ENCODE peak calls at places on chromosomes 5 and 9, in eight cellular contexts. One of them, this sample, is unnamed.

GRCh38 chr9:136854842-136855460 is 2.8 kb downstream of the MAMDC4 start:
- DNase-seq in pancreas: peak
- DNase-seq in neural progenitor cell: no peak
- DNase-seq in AG04450: no peak
- DNase-seq in HL-60: no peak
- DNase-seq in tibial nerve: no peak
- DNase-seq in CD4-positive, alpha-beta T cell: no peak
- DNase-seq in endodermal cell: no peak
- DNase-seq in this sample: no peak

GRCh38 chr9:14908221-14909206 is 1.7 kb downstream of the FREM1 start:
- DNase-seq in CD4-positive, alpha-beta T cell: no peak
- DNase-seq in neural progenitor cell: peak
- DNase-seq in tibial nerve: no peak
- DNase-seq in HL-60: no peak
- DNase-seq in endodermal cell: no peak
- DNase-seq in pancreas: peak
- DNase-seq in AG04450: no peak
- DNase-seq in this sample: no peak

GRCh38 chr5:98816574-98817222 is 43.2 kb downstream of the RGMB start:
- DNase-seq in neural progenitor cell: no peak
- DNase-seq in endodermal cell: no peak
- DNase-seq in AG04450: no peak
- DNase-seq in HL-60: no peak
- DNase-seq in pancreas: peak
- DNase-seq in tibial nerve: no peak
- DNase-seq in CD4-positive, alpha-beta T cell: no peak
- DNase-seq in this sample: peak

GRCh38 chr5:138649316-138649720 is 74.1 kb upstream of the HSPA9 start:
- DNase-seq in neural progenitor cell: peak
- DNase-seq in pancreas: no peak
- DNase-seq in AG04450: no peak
- DNase-seq in HL-60: no peak
- DNase-seq in tibial nerve: no peak
- DNase-seq in CD4-positive, alpha-beta T cell: no peak
- DNase-seq in endodermal cell: peak
- DNase-seq in this sample: no peak

GRCh38 chr5:466661-467310 is 23.8 kb downstream of the EXOC3 start:
- DNase-seq in neural progenitor cell: no peak
- DNase-seq in HL-60: no peak
- DNase-seq in pancreas: peak
- DNase-seq in AG04450: no peak
- DNase-seq in tibial nerve: peak
- DNase-seq in CD4-positive, alpha-beta T cell: no peak
- DNase-seq in endodermal cell: peak
- DNase-seq in this sample: no peak

GRCh38 chr9:97704851-97705250 is 7.7 kb upstream of the XPA start:
- DNase-seq in pancreas: no peak
- DNase-seq in neural progenitor cell: no peak
- DNase-seq in tibial nerve: no peak
- DNase-seq in AG04450: no peak
- DNase-seq in endodermal cell: no peak
- DNase-seq in CD4-positive, alpha-beta T cell: no peak
- DNase-seq in HL-60: no peak
- DNase-seq in this sample: no peak

GRCh38 chr5:32047056-32047455 is 127.1 kb downstream of the GOLPH3 start:
- DNase-seq in HL-60: no peak
- DNase-seq in neural progenitor cell: no peak
- DNase-seq in tibial nerve: no peak
- DNase-seq in AG04450: no peak
- DNase-seq in pancreas: no peak
- DNase-seq in endodermal cell: no peak
- DNase-seq in CD4-positive, alpha-beta T cell: no peak
- DNase-seq in this sample: no peak

GRCh38 chr9:29691758-29692407 is 2118.6 kb upstream of the C9orf72 start:
- DNase-seq in neural progenitor cell: peak
- DNase-seq in AG04450: no peak
- DNase-seq in pancreas: peak
- DNase-seq in CD4-positive, alpha-beta T cell: no peak
- DNase-seq in HL-60: no peak
- DNase-seq in tibial nerve: no peak
- DNase-seq in endodermal cell: peak
- DNase-seq in this sample: no peak

GRCh38 chr5:126274396-126274795 is 148.8 kb upstream of the GRAMD2B start:
- DNase-seq in HL-60: no peak
- DNase-seq in tibial nerve: no peak
- DNase-seq in AG04450: no peak
- DNase-seq in neural progenitor cell: no peak
- DNase-seq in endodermal cell: no peak
- DNase-seq in pancreas: no peak
- DNase-seq in CD4-positive, alpha-beta T cell: no peak
- DNase-seq in this sample: no peak

GRCh38 chr5:14138608-14139540 is 4.3 kb upstream of the TRIO start:
- DNase-seq in AG04450: no peak
- DNase-seq in endodermal cell: no peak
- DNase-seq in pancreas: no peak
- DNase-seq in CD4-positive, alpha-beta T cell: no peak
- DNase-seq in neural progenitor cell: no peak
- DNase-seq in HL-60: no peak
- DNase-seq in tibial nerve: no peak
- DNase-seq in this sample: no peak

GRCh38 chr5:40841068-40841805 is at the start of gene CARD6:
- DNase-seq in CD4-positive, alpha-beta T cell: no peak
- DNase-seq in AG04450: no peak
- DNase-seq in HL-60: peak
- DNase-seq in endodermal cell: no peak
- DNase-seq in pancreas: no peak
- DNase-seq in neural progenitor cell: no peak
- DNase-seq in tibial nerve: no peak
- DNase-seq in this sample: no peak

GRCh38 chr5:7904170-7904569 is 35.2 kb downstream of the MTRR start:
- DNase-seq in HL-60: no peak
- DNase-seq in CD4-positive, alpha-beta T cell: no peak
- DNase-seq in neural progenitor cell: no peak
- DNase-seq in tibial nerve: no peak
- DNase-seq in AG04450: peak
- DNase-seq in endodermal cell: no peak
- DNase-seq in pancreas: no peak
- DNase-seq in this sample: no peak
- H3K27ac ChIP-seq in HL-60: no peak
- H3K27ac ChIP-seq in CD4-positive, alpha-beta T cell: no peak
- H3K27ac ChIP-seq in neural progenitor cell: no peak
- H3K27ac ChIP-seq in tibial nerve: no peak
- H3K27ac ChIP-seq in AG04450: no peak
- H3K27ac ChIP-seq in endodermal cell: no peak
- H3K27ac ChIP-seq in pancreas: no peak
- H3K27ac ChIP-seq in this sample: no peak

DNA sequence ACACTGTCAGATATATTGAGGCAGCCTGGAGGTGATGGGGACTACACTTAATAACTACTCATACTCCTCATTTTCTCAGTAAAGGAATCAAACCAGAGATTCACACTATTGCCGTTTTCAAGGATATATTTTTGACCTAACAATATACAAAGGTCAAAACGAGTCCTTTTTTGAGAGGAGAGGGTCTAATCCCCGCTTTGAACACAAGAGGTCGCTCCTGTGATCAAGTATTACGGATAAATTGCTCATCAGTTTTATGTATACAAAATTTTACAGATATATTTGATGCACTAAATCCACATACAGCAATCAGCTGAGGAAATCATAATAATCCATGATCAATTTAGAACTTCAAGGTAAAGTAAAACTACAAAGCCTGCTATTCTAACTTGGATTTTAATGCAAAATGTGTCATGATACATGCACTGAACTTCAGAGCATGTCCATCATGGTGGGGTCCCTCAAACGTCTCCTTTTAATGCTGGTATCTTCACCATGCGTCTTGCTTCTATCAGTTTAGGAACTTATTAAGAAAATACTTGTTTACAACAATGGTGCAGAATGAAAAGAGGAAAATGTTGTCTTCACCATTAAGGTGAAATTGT is 2.5 kb upstream of the ISL1 start:
- DNase-seq in CD4-positive, alpha-beta T cell: no peak
- DNase-seq in AG04450: no peak
- DNase-seq in neural progenitor cell: peak
- DNase-seq in pancreas: no peak
- DNase-seq in tibial nerve: no peak
- DNase-seq in endodermal cell: peak
- DNase-seq in HL-60: no peak
- DNase-seq in this sample: peak
- TF ChIP-seq CTCF in CD4-positive, alpha-beta T cell: no peak
- TF ChIP-seq CTCF in AG04450: peak
- TF ChIP-seq CTCF in neural progenitor cell: peak
- TF ChIP-seq CTCF in pancreas: peak
- TF ChIP-seq CTCF in tibial nerve: no peak
- TF ChIP-seq CTCF in endodermal cell: peak
- TF ChIP-seq CTCF in HL-60: peak
- TF ChIP-seq CTCF in this sample: no peak

GRCh38 chr5:111227226-111227782 is 3.1 kb downstream of the CAMK4 start:
- DNase-seq in pancreas: no peak
- DNase-seq in neural progenitor cell: no peak
- DNase-seq in HL-60: no peak
- DNase-seq in AG04450: no peak
- DNase-seq in CD4-positive, alpha-beta T cell: no peak
- DNase-seq in endodermal cell: no peak
- DNase-seq in tibial nerve: no peak
- DNase-seq in this sample: no peak
- H3K27ac ChIP-seq in pancreas: no peak
- H3K27ac ChIP-seq in neural progenitor cell: no peak
- H3K27ac ChIP-seq in HL-60: no peak
- H3K27ac ChIP-seq in AG04450: no peak
- H3K27ac ChIP-seq in CD4-positive, alpha-beta T cell: peak
- H3K27ac ChIP-seq in endodermal cell: no peak
- H3K27ac ChIP-seq in tibial nerve: peak
- H3K27ac ChIP-seq in this sample: no peak

GRCh38 chr9:113581865-113582697 is 118.6 kb downstream of the RGS3 start:
- DNase-seq in pancreas: peak
- DNase-seq in tibial nerve: peak
- DNase-seq in endodermal cell: no peak
- DNase-seq in HL-60: peak
- DNase-seq in CD4-positive, alpha-beta T cell: peak
- DNase-seq in neural progenitor cell: no peak
- DNase-seq in AG04450: no peak
- DNase-seq in this sample: peak
- TF ChIP-seq CTCF in pancreas: no peak
- TF ChIP-seq CTCF in tibial nerve: peak
- TF ChIP-seq CTCF in endodermal cell: no peak
- TF ChIP-seq CTCF in HL-60: no peak
- TF ChIP-seq CTCF in CD4-positive, alpha-beta T cell: peak
- TF ChIP-seq CTCF in neural progenitor cell: no peak
- TF ChIP-seq CTCF in AG04450: peak
- TF ChIP-seq CTCF in this sample: no peak

GRCh38 chr5:36661446-36662220 is 55.2 kb downstream of the SLC1A3 start:
- DNase-seq in endodermal cell: no peak
- DNase-seq in HL-60: no peak
- DNase-seq in CD4-positive, alpha-beta T cell: no peak
- DNase-seq in pancreas: no peak
- DNase-seq in tibial nerve: no peak
- DNase-seq in neural progenitor cell: no peak
- DNase-seq in AG04450: no peak
- DNase-seq in this sample: no peak
- H3K27ac ChIP-seq in endodermal cell: peak
- H3K27ac ChIP-seq in HL-60: no peak
- H3K27ac ChIP-seq in CD4-positive, alpha-beta T cell: no peak
- H3K27ac ChIP-seq in pancreas: no peak
- H3K27ac ChIP-seq in tibial nerve: no peak
- H3K27ac ChIP-seq in neural progenitor cell: no peak
- H3K27ac ChIP-seq in AG04450: no peak
- H3K27ac ChIP-seq in this sample: no peak

This sample was measured in stomach.